ENCODE peak calls at places on chromosomes 13 and 19, in eight cellular contexts. Q, D, G, M, I, L, R and Y are unnamed samples.

GRCh38 chr13:98657506-98658085 is 80.7 kb upstream of the STK24 start:
- DNase-seq in G (no peak), Q (no peak), M (no peak), R (peak; percentile 13), I (no peak), L (no peak), D (no peak), Y (no peak)

GRCh38 chr19:35266904-35267817 is 1.6 kb upstream of the USF2 start:
- DNase-seq in I (peak; percentile 67), M (peak; percentile 57), D (peak; percentile 66), L (peak; percentile 32), Q (no peak), R (no peak), G (peak; percentile 59), Y (peak; percentile 57)

GRCh38 chr13:43785681-43786471 is 896 bp downstream of the ENOX1 start:
- DNase-seq in G (peak; percentile 76), Q (no peak), R (no peak), D (peak; percentile 86), I (peak; percentile 70), M (peak; percentile 55), L (peak; percentile 73), Y (no peak)

GRCh38 chr13:23876265-23876664 is 12.9 kb downstream of the MIPEP start:
- DNase-seq in L (peak; percentile 27), G (no peak), M (no peak), Q (no peak), R (no peak), D (no peak), I (no peak), Y (no peak)

GRCh38 chr13:89455741-89456140 is 1784.6 kb downstream of the SLITRK5 start:
- DNase-seq in M (no peak), R (no peak), Q (no peak), D (no peak), I (no peak), G (no peak), L (no peak), Y (no peak)

GRCh38 chr19:33818426-33818825 is 21.8 kb downstream of the KCTD15 start:
- DNase-seq in Q (no peak), L (no peak), I (no peak), R (no peak), G (peak; percentile 9), M (no peak), D (no peak), Y (no peak)

GRCh38 chr13:112744306-112745021 is 54.6 kb downstream of the ATP11A start:
- DNase-seq in D (no peak), R (no peak), M (no peak), G (no peak), Q (no peak), I (no peak), L (no peak), Y (no peak)

GRCh38 chr19:51698296-51698695 is 5.2 kb downstream of the SPACA6 start:
- DNase-seq in M (no peak), G (no peak), Q (no peak), R (no peak), D (no peak), L (no peak), I (no peak), Y (no peak)

GRCh38 chr13:42039457-42039945 is 8.9 kb upstream of the DGKH start:
- DNase-seq in I (no peak), G (no peak), M (no peak), Q (no peak), D (no peak), L (no peak), R (no peak), Y (no peak)

GRCh38 chr13:67277581-67277980 is 47.4 kb upstream of the PCDH9 start:
- DNase-seq in Q (no peak), R (no peak), G (no peak), I (no peak), L (no peak), M (no peak), D (no peak), Y (no peak)

GRCh38 chr19:491146-491741 is 5.0 kb upstream of the MADCAM1 start:
- DNase-seq in L (no peak), Q (no peak), G (no peak), M (no peak), R (no peak), D (no peak), I (no peak), Y (no peak)

GRCh38 chr19:14048439-14049153 is 13.3 kb downstream of the PALM3 start:
- DNase-seq in G (no peak), R (no peak), Q (no peak), M (no peak), I (no peak), D (no peak), L (peak; percentile 68), Y (peak; percentile 71)

GRCh38 chr19:52138614-52139290 is 986 bp downstream of the ZNF616 start:
- DNase-seq in Q (no peak), G (no peak), M (no peak), D (peak; percentile 16), L (peak; percentile 61), I (peak; percentile 59), R (no peak), Y (no peak)

GRCh38 chr19:6241680-6242079 is 38.1 kb downstream of the MLLT1 start:
- DNase-seq in Q (no peak), R (no peak), I (no peak), D (no peak), M (no peak), G (no peak), L (no peak), Y (no peak)

DNA sequence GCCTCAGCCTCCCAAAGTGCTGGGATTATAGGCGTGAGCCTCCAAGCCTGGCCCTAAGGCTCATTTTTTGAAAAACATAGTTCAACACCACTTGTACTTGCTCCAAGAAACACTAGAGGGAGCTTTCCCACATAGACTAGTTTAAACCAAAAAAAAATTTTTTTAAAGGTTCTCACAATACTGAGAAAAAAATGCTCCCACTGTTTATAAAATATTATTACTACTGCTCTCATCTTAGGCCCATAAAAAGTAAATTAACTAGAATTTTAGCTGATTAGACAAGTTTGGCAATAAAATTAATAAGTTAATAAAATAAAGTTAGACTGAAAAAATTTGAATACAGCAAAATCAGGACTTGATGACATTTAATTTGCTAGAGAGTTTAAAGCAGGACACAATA is 109.5 kb downstream of the TBC1D4 start:
- DNase-seq in L (peak; percentile 60), I (no peak), Q (no peak), M (no peak), D (no peak), R (no peak), G (no peak), Y (no peak)
- TF ChIP-seq CTCF in L (peak; percentile 68), I (peak; percentile 60), Q (peak; percentile 53), M (no peak), D (peak; percentile 75), R (peak; percentile 59), G (peak; percentile 52), Y (peak; percentile 69)

DNA sequence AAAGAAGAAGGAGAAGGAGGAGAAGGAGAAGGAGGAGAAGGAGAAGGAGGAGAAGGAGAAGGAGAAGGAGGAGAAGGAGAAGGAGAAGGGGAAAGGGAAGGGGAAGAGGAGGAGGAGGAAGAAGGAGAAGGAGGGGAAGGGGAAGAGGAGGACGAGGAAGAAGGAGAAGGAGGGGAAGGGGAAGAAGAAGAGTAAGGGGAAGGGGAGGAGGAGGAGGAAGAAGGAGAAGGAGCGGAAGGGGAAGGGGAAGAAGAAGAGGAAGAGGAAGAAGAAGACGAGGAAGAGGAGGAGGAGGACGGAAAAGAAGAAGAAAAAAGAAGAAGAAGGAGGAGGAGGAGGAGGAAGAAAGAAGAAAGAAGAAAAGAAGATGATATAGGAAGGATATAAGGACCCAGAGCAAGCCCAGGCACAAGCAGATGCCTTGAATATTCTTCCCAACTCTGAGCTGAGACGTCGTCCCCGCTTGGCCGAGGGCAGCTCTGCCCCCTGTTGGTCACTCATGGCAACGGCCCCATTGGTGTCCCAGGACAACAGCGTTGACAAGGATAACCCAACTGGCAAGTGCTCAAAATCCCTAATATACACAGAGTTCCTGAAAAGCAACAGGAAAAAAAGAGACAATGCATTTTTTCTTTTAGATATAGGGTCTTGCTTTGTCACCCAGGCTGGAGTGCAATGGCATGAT is 30.6 kb upstream of the IGSF23 start:
- DNase-seq in I (no peak), L (peak; percentile 66), Q (no peak), M (no peak), R (no peak), G (no peak), D (no peak), Y (no peak)
- TF ChIP-seq CTCF in I (peak; percentile 43), L (peak; percentile 87), Q (peak; percentile 54), M (no peak), R (peak; percentile 80), G (peak; percentile 33), D (no peak), Y (no peak)

DNA sequence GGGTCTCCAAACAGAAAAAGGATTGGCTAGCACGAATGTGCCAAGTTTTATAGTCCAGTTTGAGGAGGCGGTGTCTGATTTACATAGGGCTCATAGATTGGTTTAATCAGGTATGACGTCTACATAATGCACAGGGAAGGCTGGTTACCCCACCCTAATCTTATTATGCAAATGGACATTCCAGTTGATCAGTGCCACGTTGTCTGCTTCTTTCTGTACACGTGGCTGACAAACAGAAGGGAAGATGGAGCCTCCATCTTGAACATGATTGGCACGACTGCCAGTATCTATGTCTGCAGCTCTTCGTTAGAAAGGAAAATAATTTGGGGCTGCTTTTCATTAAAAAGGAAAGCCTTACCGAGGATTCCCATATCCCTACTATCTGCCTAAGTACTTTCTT is 47.5 kb upstream of the N4BP2L1 start:
- DNase-seq in L (peak; percentile 71), M (no peak), Q (no peak), G (no peak), R (no peak), D (no peak), I (no peak), Y (no peak)
- TF ChIP-seq CTCF in L (no peak), M (no peak), Q (no peak), G (no peak), R (no peak), D (no peak), I (no peak), Y (no peak)

GRCh38 chr13:79423801-79424642 is 18.0 kb upstream of the RBM26 start:
- DNase-seq in R (no peak), Q (peak; percentile 41), I (no peak), D (no peak), M (no peak), G (no peak), L (peak; percentile 65), Y (no peak)

GRCh38 chr13:79432086-79432485 is 26.0 kb upstream of the RBM26 start:
- DNase-seq in G (no peak), Q (no peak), L (no peak), D (no peak), M (no peak), R (no peak), I (no peak), Y (no peak)

GRCh38 chr13:79423340-79423739 is 17.3 kb upstream of the RBM26 start:
- DNase-seq in M (no peak), D (no peak), I (no peak), Q (no peak), G (no peak), R (no peak), L (no peak), Y (no peak)

GRCh38 chr13:79429309-79429708 is 23.3 kb upstream of the RBM26 start:
- DNase-seq in R (no peak), Q (no peak), G (no peak), M (no peak), I (no peak), L (no peak), D (no peak), Y (no peak)

DNA sequence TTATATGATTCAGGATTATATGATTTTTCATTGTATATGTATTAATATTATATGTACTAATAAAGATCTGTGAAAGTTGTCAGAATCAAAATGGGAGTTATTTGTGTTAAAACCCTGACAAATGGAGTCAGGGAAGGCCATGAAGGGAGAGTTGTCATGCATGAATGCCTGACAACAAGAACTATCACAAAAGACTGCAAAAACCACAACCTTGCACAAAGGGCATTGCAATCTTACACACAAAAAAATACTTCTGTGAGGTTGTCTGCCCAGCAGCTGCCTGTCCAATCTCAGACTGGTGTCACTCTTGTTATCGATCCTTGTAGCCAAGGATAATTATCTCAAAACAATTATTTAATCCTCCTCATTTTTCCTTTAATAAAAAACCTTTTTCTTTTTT is 21.2 kb upstream of the RBM26 start:
- DNase-seq in L (peak; percentile 14), Q (no peak), D (no peak), M (no peak), R (no peak), I (no peak), G (no peak), Y (no peak)
- TF ChIP-seq CTCF in L (no peak), Q (no peak), D (no peak), M (no peak), R (no peak), I (no peak), G (no peak), Y (no peak)